ENCODE peak calls at places on chromosome 6, in six cellular contexts. K is iPS-NIHi11; G is myocyte; I is ecto neural progenitor cell; P is activated T-helper 9 cell treated with anti-CD3 and anti-CD28 coated beads, Interleukin-2, amount 50 U/mL, for 16 hours; D is astrocyte of the spinal cord. L is an unnamed sample.

GRCh38 chr6:147664092-147664491 is 155.6 kb downstream of the SAMD5 start:
- DNase-seq in K (no peak), G (no peak), I (no peak), P (no peak), D (no peak), L (no peak)

GRCh38 chr6:41743406-41744235 is 3.6 kb downstream of the PGC start:
- DNase-seq in K (no peak), G (no peak), I (no peak), P (no peak), D (no peak), L (no peak)

GRCh38 chr6:138099832-138100231 is 7.4 kb downstream of the PERP start:
- DNase-seq in K (no peak), G (no peak), I (no peak), P (no peak), D (peak; percentile 57), L (no peak)

GRCh38 chr6:80145509-80145908 is 39.0 kb downstream of the BCKDHB start:
- DNase-seq in K (no peak), G (no peak), I (no peak), P (no peak), D (no peak), L (no peak)

GRCh38 chr6:155510879-155511278 is 55.2 kb upstream of the NOX3 start:
- DNase-seq in K (no peak), G (no peak), I (no peak), P (no peak), D (no peak), L (no peak)

GRCh38 chr6:159746759-159747158 is 15.1 kb upstream of the ACAT2 start:
- DNase-seq in K (no peak), G (no peak), I (no peak), P (no peak), D (no peak), L (no peak)

GRCh38 chr6:19713411-19713810 is 123.8 kb upstream of the ID4 start:
- DNase-seq in K (no peak), G (no peak), I (no peak), P (no peak), D (no peak), L (no peak)

GRCh38 chr6:155985660-155986138 is 530.1 kb upstream of the NOX3 start:
- DNase-seq in K (no peak), G (no peak), I (no peak), P (no peak), D (no peak), L (no peak)

GRCh38 chr6:122589115-122589514 is 21.1 kb upstream of the PKIB start:
- DNase-seq in K (no peak), G (no peak), I (no peak), P (no peak), D (no peak), L (no peak)

GRCh38 chr6:136421537-136422158 is 128.6 kb downstream of the MAP7 start:
- DNase-seq in K (no peak), G (no peak), I (no peak), P (no peak), D (no peak), L (no peak)

GRCh38 chr6:33426590-33427563 is 7.0 kb downstream of the SYNGAP1 start:
- DNase-seq in K (no peak), G (no peak), I (no peak), P (no peak), D (no peak), L (no peak)

GRCh38 chr6:41940759-41941279 is 789 bp downstream of the CCND3 start:
- DNase-seq in K (peak; percentile 44), G (peak; percentile 49), I (peak; percentile 67), P (no peak), D (peak; percentile 25), L (peak; percentile 64)

L was measured in substantia nigra.